ENCODE peak calls at places on chromosome 16, in four cellular contexts. T is ascending aorta, L is fibroblast of the aortic adventitia, A is heart right ventricle. M is an unnamed sample.
A peak's percentile ranks its signal among the peaks of the same experiment; 100 is the strongest.

GRCh38 chr16:3170440-3171180 is 17.4 kb upstream of the OR1F1 start:
- DNase-seq in T (no peak), L (no peak), A (no peak), M (no peak)

GRCh38 chr16:80023865-80024264 is 423.3 kb upstream of the MAF start:
- DNase-seq in T (no peak), A (no peak), L (no peak), M (no peak)

GRCh38 chr16:70726869-70727494 is 41.1 kb upstream of the MTSS2 start:
- DNase-seq in T (no peak), L (peak; percentile 24), A (peak; percentile 53), M (no peak)

GRCh38 chr16:28140788-28141618 is 70.8 kb downstream of the XPO6 start:
- DNase-seq in L (no peak), T (no peak), A (no peak), M (no peak)

GRCh38 chr16:14334366-14335105 is 263.4 kb downstream of the MRTFB start:
- DNase-seq in A (no peak), L (peak; percentile 35), T (no peak), M (no peak)

GRCh38 chr16:73713817-73714495 is 582.7 kb upstream of the PSMD7 start:
- DNase-seq in T (no peak), L (no peak), A (peak; percentile 15), M (peak; percentile 32)

GRCh38 chr16:24976061-24976779 is 38.9 kb downstream of the ARHGAP17 start:
- DNase-seq in T (peak; percentile 9), A (no peak), L (no peak), M (no peak)

GRCh38 chr16:51388516-51388951 is 237.5 kb upstream of the SALL1 start:
- DNase-seq in A (no peak), T (no peak), L (no peak), M (no peak)

GRCh38 chr16:14026572-14026971 is 44.5 kb upstream of the MRTFB start:
- DNase-seq in T (no peak), L (no peak), A (no peak), M (no peak)

GRCh38 chr16:83300326-83300725 is 507.5 kb upstream of the HSBP1 start:
- DNase-seq in A (no peak), T (no peak), L (no peak), M (no peak)

GRCh38 chr16:28202147-28202746 is 9.5 kb downstream of the XPO6 start:
- DNase-seq in L (no peak), A (no peak), T (no peak), M (no peak)

GRCh38 chr16:2008631-2009301 is 855 bp downstream of the ZNF598 start:
- DNase-seq in A (no peak), T (no peak), L (peak; percentile 61), M (no peak)

GRCh38 chr16:4411684-4412083 is 4.7 kb downstream of the CORO7 start:
- DNase-seq in T (no peak), A (peak; percentile 76), L (no peak), M (no peak)

GRCh38 chr16:67967183-67967955 is 1.1 kb downstream of the SLC12A4 start:
- DNase-seq in L (peak; percentile 16), A (no peak), T (no peak), M (no peak)

GRCh38 chr16:3706253-3707145 is 10.8 kb downstream of the TRAP1 start:
- DNase-seq in L (no peak), T (no peak), A (no peak), M (no peak)

GRCh38 chr16:85211247-85211910 is 99.1 kb upstream of the CIBAR2 start:
- DNase-seq in L (peak; percentile 70), T (no peak), A (peak; percentile 15), M (no peak)

GRCh38 chr16:12054868-12055267 is 78.3 kb downstream of the SNX29 start:
- DNase-seq in T (peak; percentile 70), L (no peak), A (no peak), M (no peak)

GRCh38 chr16:59612094-59612493 is 878.0 kb upstream of the GOT2 start:
- DNase-seq in A (no peak), L (no peak), T (no peak), M (no peak)

GRCh38 chr16:74601131-74601871 is 5.6 kb downstream of the GLG1 start:
- DNase-seq in T (no peak), A (no peak), L (no peak), M (no peak)

GRCh38 chr16:84699712-84700517 is at the start of gene USP10:
- DNase-seq in L (peak; percentile 55), T (peak; percentile 89), A (peak; percentile 83), M (peak; percentile 50)

GRCh38 chr16:27748868-27749546 is 199.1 kb downstream of the KATNIP start:
- DNase-seq in L (peak; percentile 91), T (no peak), A (no peak), M (no peak)

GRCh38 chr16:89586853-89587252 is 11.3 kb downstream of the CPNE7 start:
- DNase-seq in A (no peak), T (no peak), L (peak; percentile 54), M (no peak)

GRCh38 chr16:22664561-22664997 is 149.4 kb upstream of the HS3ST2 start:
- DNase-seq in A (no peak), T (peak; percentile 61), L (no peak), M (no peak)

GRCh38 chr16:88785106-88785924 is at the start of gene PIEZO1:
- DNase-seq in A (peak; percentile 81), T (peak; percentile 88), L (peak; percentile 62), M (no peak)

GRCh38 chr16:57697896-57698537 is 3.4 kb downstream of the DRC7 start:
- DNase-seq in T (peak; percentile 58), L (no peak), A (no peak), M (no peak)

GRCh38 chr16:2198283-2198682 is 1.9 kb upstream of the CASKIN1 start:
- DNase-seq in L (no peak), T (no peak), A (no peak), M (no peak)

GRCh38 chr16:67396159-67396774 is 3.0 kb upstream of the TPPP3 start:
- DNase-seq in A (peak; percentile 80), L (peak; percentile 50), T (peak; percentile 82), M (no peak)

DNA sequence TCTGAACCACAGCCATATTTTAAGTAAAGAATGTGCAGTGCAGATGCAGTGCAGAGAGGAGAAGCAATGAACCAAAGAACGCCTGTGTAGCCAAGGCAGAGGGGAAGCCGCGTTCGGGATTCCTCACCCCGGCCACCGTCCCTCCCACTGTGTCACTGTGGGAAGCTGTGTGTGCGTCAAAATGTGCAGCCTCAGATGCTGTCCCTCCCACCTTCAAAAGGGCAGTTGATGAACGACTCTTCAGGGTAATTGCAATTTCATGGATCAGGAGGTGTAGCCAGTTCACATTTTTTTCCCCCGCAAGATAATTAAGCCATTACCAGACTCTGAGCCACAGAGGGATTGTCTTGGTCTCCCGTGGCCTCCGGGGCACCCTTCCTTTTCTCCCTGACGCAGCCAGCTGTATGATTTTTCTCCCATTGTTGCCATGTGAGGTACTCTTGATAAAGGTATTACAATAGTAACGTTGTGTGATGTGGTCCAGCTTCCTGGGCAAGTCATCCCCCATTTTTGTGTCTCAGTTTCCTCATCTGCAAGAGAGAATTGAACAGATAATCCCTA is 190.0 kb downstream of the FOXL1 start:
- DNase-seq in A (no peak), T (no peak), L (no peak), M (no peak)
- TF ChIP-seq CTCF in A (no peak), T (no peak), L (no peak), M (no peak)

DNA sequence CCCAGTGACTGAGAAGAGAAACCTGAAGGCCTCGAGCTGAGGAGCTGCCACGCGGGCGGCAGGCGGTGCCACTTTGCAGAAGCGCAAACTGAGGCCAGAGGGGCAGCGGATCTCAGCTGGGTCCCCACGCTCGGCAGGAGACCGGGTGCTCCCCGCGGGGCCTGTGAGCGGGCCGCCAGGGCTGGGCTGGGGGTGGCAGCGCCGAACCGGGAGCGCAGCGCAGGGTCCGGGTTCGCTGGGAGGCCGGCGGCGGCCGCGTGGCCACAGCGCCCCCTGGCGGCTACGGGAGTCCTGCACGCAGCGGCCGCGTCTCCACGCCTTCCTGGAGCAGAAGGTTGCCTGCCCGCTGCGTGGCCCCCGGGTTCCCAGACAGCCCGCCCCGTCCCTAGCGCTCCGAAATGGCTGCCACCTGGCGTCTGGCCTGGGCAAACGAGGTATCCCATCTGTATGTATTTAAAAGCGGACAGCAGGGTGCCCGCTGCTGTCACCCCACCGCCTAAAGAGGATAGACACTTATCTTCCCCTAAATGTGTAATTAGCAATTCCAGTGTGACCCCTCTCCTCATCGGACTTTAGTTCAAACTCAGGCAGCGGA is 96.1 kb upstream of the CDH5 start:
- DNase-seq in A (peak; percentile 82), L (peak; percentile 62), T (peak; percentile 74), M (peak; percentile 42)
- TF ChIP-seq CTCF in A (peak; percentile 96), L (peak; percentile 66), T (peak; percentile 70), M (peak; percentile 93)

DNA sequence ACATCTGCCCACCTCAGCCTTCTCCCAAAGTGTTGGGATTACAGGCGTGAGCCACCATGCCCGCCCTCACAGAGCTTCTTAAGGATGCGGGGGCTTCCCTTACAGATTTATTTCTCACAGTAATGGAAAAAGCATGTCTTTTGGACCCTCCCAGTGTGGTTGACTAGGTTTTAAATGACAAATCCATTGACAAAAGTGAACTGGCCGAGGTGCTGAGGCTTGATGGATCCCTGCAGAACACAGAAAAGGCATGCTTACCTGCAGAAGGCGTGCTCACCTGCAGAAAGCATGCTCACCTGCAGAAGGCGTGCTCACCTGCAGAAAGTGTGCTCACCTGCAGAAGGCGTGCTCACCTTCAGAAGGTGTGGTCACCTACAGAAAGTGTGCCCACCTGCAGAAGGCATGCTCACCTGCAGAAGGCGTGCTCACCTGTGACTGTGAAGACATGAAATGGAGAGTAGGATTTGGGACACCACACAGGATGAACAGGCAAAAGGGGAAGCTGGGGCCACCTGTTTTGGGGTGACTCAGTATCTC is 15.1 kb upstream of the BBS2 start:
- DNase-seq in A (no peak), T (no peak), L (no peak), M (no peak)
- TF ChIP-seq CTCF in A (no peak), T (no peak), L (no peak), M (no peak)

GRCh38 chr16:15521758-15522509 is 87.5 kb downstream of the BMERB1 start:
- DNase-seq in L (peak; percentile 56), A (no peak), T (no peak), M (no peak)
- TF ChIP-seq CTCF in L (no peak), A (no peak), T (no peak), M (no peak)

DNA sequence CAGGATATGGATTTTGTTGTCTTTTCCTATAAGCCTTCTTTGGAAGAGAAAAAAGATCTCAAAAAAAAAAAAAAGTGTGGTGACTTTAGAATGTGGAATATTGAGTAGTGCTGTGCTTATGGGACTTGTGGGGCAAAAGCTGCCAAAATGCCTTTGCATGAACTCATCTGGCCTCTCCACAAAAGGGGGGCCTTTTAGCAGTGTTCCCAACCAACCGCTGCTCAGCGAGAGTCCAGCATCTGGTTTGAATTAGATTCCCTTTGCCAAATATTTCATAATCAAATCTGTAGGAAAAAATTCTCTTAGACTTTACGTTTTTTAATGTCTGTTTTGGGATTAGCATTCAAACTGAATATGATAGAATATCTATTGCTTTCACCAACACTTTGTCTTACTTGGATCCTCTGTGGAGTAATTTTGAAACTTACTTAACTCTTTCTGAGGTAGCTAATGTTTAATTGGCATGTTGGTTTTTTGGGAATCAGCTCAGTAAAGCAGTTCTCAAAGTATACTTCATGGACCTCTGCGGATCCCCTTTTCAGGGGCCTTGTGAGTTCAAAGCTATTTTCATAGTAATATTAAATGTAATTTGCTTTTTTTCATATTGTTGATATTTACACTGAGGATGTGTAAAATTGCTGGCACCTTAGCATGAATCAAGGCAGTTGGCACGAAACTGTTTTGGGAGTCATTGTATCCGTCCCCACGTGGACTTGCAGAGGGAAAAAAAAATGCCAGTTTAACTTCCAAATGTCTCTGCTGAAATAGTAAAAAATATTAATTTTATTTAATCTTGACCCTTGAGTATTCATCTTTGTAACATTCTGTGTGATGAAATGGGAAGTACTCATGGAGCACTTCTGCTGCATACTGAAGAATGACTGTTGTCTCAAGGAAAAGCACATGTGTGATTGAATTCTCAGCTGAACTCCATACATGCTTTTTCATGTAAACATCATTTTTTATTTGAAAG is 34.7 kb upstream of the VPS4A start:
- DNase-seq in A (peak; percentile 19), L (peak; percentile 98), T (peak; percentile 89), M (no peak)
- TF ChIP-seq CTCF in A (no peak), L (no peak), T (no peak), M (no peak)

GRCh38 chr16:76854234-76854633 is 336.8 kb upstream of the MON1B start:
- DNase-seq in A (no peak), L (peak; percentile 22), T (no peak), M (no peak)
- TF ChIP-seq CTCF in A (no peak), L (peak; percentile 53), T (no peak), M (no peak)

M was measured in omental fat pad.